ENCODE peak calls at places on chromosomes 16 and 17, in five cellular contexts. One of them, this sample, is unnamed.

GRCh38 chr17:74825952-74826713 is 33.6 kb downstream of the GRIN2C start:
- DNase-seq in lower lobe of right lung: no peak
- DNase-seq in dorsolateral prefrontal cortex: no peak
- DNase-seq in keratinocyte: no peak
- DNase-seq in body of pancreas: no peak
- DNase-seq in this sample: no peak

GRCh38 chr16:667780-668518 is at the start of gene RHOT2:
- DNase-seq in lower lobe of right lung: peak
- DNase-seq in dorsolateral prefrontal cortex: peak
- DNase-seq in keratinocyte: no peak
- DNase-seq in body of pancreas: peak
- DNase-seq in this sample: peak

GRCh38 chr17:13346081-13346533 is 255.6 kb downstream of the HS3ST3A1 start:
- DNase-seq in lower lobe of right lung: no peak
- DNase-seq in dorsolateral prefrontal cortex: no peak
- DNase-seq in keratinocyte: peak
- DNase-seq in body of pancreas: no peak
- DNase-seq in this sample: peak

GRCh38 chr17:36879599-36880255 is 57.5 kb upstream of the LHX1 start:
- DNase-seq in lower lobe of right lung: no peak
- DNase-seq in dorsolateral prefrontal cortex: no peak
- DNase-seq in keratinocyte: no peak
- DNase-seq in body of pancreas: no peak
- DNase-seq in this sample: no peak

GRCh38 chr16:85750827-85751641 is at the start of gene C16orf74:
- DNase-seq in lower lobe of right lung: peak
- DNase-seq in dorsolateral prefrontal cortex: no peak
- DNase-seq in keratinocyte: no peak
- DNase-seq in body of pancreas: peak
- DNase-seq in this sample: no peak

GRCh38 chr16:48526058-48526957 is 83.7 kb downstream of the N4BP1 start:
- DNase-seq in lower lobe of right lung: no peak
- DNase-seq in dorsolateral prefrontal cortex: no peak
- DNase-seq in keratinocyte: peak
- DNase-seq in body of pancreas: peak
- DNase-seq in this sample: no peak

GRCh38 chr17:28745777-28746473 is 2.1 kb downstream of the TRAF4 start:
- DNase-seq in lower lobe of right lung: peak
- DNase-seq in dorsolateral prefrontal cortex: no peak
- DNase-seq in keratinocyte: peak
- DNase-seq in body of pancreas: peak
- DNase-seq in this sample: no peak

GRCh38 chr16:58098207-58099096 is 30.7 kb downstream of the CFAP20 start:
- DNase-seq in lower lobe of right lung: no peak
- DNase-seq in dorsolateral prefrontal cortex: no peak
- DNase-seq in keratinocyte: no peak
- DNase-seq in body of pancreas: no peak
- DNase-seq in this sample: no peak

GRCh38 chr17:77594416-77595209 is 363.9 kb upstream of the TNRC6C start:
- DNase-seq in lower lobe of right lung: no peak
- DNase-seq in dorsolateral prefrontal cortex: no peak
- DNase-seq in keratinocyte: no peak
- DNase-seq in body of pancreas: no peak
- DNase-seq in this sample: no peak

GRCh38 chr17:17506893-17507464 is 10.8 kb upstream of the RASD1 start:
- DNase-seq in lower lobe of right lung: peak
- DNase-seq in dorsolateral prefrontal cortex: peak
- DNase-seq in keratinocyte: no peak
- DNase-seq in body of pancreas: no peak
- DNase-seq in this sample: no peak

GRCh38 chr16:88405325-88406060 is 22.7 kb downstream of the ZNF469 start:
- DNase-seq in lower lobe of right lung: no peak
- DNase-seq in dorsolateral prefrontal cortex: no peak
- DNase-seq in keratinocyte: no peak
- DNase-seq in body of pancreas: no peak
- DNase-seq in this sample: no peak

GRCh38 chr16:81480856-81481821 is 36.5 kb downstream of the CMIP start:
- DNase-seq in lower lobe of right lung: peak
- DNase-seq in dorsolateral prefrontal cortex: no peak
- DNase-seq in keratinocyte: no peak
- DNase-seq in body of pancreas: no peak
- DNase-seq in this sample: no peak

GRCh38 chr17:81428121-81428515 is 32.9 kb downstream of the BAHCC1 start:
- DNase-seq in lower lobe of right lung: no peak
- DNase-seq in dorsolateral prefrontal cortex: peak
- DNase-seq in keratinocyte: no peak
- DNase-seq in body of pancreas: no peak
- DNase-seq in this sample: no peak

GRCh38 chr16:77874347-77874746 is 86.0 kb downstream of the VAT1L start:
- DNase-seq in lower lobe of right lung: no peak
- DNase-seq in dorsolateral prefrontal cortex: no peak
- DNase-seq in keratinocyte: no peak
- DNase-seq in body of pancreas: no peak
- DNase-seq in this sample: no peak

GRCh38 chr16:89031715-89032659 is 55.0 kb upstream of the CBFA2T3 start:
- DNase-seq in lower lobe of right lung: peak
- DNase-seq in dorsolateral prefrontal cortex: no peak
- DNase-seq in keratinocyte: no peak
- DNase-seq in body of pancreas: no peak
- DNase-seq in this sample: no peak

GRCh38 chr17:40110026-40110425 is 9.6 kb upstream of the NR1D1 start:
- DNase-seq in lower lobe of right lung: no peak
- DNase-seq in dorsolateral prefrontal cortex: no peak
- DNase-seq in keratinocyte: no peak
- DNase-seq in body of pancreas: no peak
- DNase-seq in this sample: no peak

GRCh38 chr16:46658925-46659324 is 30.1 kb downstream of the VPS35 start:
- DNase-seq in lower lobe of right lung: peak
- DNase-seq in dorsolateral prefrontal cortex: no peak
- DNase-seq in keratinocyte: no peak
- DNase-seq in body of pancreas: no peak
- DNase-seq in this sample: no peak

GRCh38 chr17:65122836-65123756 is 14.1 kb upstream of the RGS9 start:
- DNase-seq in lower lobe of right lung: peak
- DNase-seq in dorsolateral prefrontal cortex: peak
- DNase-seq in keratinocyte: no peak
- DNase-seq in body of pancreas: peak
- DNase-seq in this sample: no peak

GRCh38 chr17:65117384-65118035 is 19.7 kb upstream of the RGS9 start:
- DNase-seq in lower lobe of right lung: no peak
- DNase-seq in dorsolateral prefrontal cortex: no peak
- DNase-seq in keratinocyte: no peak
- DNase-seq in body of pancreas: no peak
- DNase-seq in this sample: no peak

GRCh38 chr17:65123757-65124675 is 13.2 kb upstream of the RGS9 start:
- DNase-seq in lower lobe of right lung: no peak
- DNase-seq in dorsolateral prefrontal cortex: no peak
- DNase-seq in keratinocyte: no peak
- DNase-seq in body of pancreas: no peak
- DNase-seq in this sample: no peak

GRCh38 chr17:65121368-65121767 is 15.8 kb upstream of the RGS9 start:
- DNase-seq in lower lobe of right lung: no peak
- DNase-seq in dorsolateral prefrontal cortex: no peak
- DNase-seq in keratinocyte: no peak
- DNase-seq in body of pancreas: no peak
- DNase-seq in this sample: no peak

DNA sequence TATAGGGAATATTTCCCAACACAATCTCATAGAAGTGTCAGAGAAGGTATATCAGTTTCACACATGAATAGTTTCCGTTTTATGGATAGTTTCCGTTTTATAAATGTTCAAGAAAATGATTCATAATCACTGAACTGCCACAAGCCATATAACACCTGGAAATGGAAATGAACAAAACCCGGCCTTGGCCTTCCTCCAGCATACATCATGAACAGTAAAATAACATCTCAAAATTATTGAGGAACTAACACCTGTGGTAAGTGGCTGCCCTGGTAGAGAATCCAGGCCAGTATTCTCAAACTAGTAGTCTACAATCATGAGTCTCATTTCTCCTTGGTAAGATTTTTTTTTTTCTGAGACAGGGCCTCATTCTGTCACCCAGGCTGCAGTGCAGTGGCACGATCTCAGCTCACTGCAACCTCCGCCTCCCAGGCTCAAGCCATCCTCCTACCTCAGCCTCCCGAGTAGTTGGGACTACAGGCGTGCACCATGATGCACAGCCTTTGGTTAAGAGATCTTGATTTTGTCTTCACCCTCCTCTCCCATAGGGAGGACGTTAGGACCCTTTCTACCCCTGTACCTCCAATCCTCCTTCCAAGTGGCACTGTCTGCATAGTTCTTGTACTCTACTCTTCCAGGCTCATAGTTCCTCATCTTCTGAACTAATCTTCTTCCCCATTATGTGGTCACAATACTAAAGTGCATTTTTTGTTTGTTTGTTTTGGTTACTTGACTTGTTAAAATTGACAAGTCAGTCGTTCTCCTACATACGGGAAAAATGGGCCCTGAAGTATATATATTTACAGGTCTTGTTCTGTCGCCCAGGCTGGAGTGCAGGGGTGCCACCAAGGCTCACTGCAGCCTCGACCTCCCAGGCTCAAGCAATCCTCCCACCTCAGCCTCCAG is 15.0 kb upstream of the RGS9 start:
- DNase-seq in lower lobe of right lung: no peak
- DNase-seq in dorsolateral prefrontal cortex: no peak
- DNase-seq in keratinocyte: no peak
- DNase-seq in body of pancreas: no peak
- DNase-seq in this sample: no peak
- H3K4me3 ChIP-seq in lower lobe of right lung: peak
- H3K4me3 ChIP-seq in dorsolateral prefrontal cortex: peak
- H3K4me3 ChIP-seq in keratinocyte: no peak
- H3K4me3 ChIP-seq in body of pancreas: no peak
- H3K4me3 ChIP-seq in this sample: no peak

DNA sequence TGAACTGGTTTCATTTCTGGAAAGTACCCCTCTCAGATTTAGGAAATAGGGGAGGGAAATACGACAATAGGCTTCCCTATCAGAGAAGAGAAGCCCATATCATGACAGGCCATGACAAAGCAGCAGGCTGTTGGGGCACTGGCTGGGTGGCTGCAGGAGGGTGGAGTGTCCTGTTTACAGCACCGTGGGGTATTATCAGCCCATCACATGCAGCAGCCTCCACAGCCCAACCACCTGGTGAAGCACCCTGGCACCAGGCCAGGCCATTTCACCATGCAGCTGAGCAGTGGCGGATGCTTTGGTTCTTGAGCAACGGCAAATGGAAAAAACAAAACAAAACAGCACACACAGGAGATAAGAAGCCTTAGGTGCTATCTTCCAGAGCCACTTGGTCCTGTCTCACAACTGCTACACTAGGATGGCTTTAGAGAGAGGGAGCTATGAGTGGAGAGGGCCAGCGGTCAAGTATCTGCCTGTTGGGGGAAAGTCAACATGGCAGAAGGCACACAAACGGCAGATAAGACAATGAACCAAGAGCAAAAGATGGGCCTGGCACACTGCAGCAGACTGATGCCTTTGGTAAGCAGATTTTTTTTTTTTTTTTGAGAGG is 24.2 kb downstream of the FAM117A start:
- DNase-seq in lower lobe of right lung: peak
- DNase-seq in dorsolateral prefrontal cortex: peak
- DNase-seq in keratinocyte: no peak
- DNase-seq in body of pancreas: peak
- DNase-seq in this sample: no peak
- H3K4me3 ChIP-seq in lower lobe of right lung: peak
- H3K4me3 ChIP-seq in dorsolateral prefrontal cortex: no peak
- H3K4me3 ChIP-seq in keratinocyte: no peak
- H3K4me3 ChIP-seq in body of pancreas: no peak
- H3K4me3 ChIP-seq in this sample: no peak

DNA sequence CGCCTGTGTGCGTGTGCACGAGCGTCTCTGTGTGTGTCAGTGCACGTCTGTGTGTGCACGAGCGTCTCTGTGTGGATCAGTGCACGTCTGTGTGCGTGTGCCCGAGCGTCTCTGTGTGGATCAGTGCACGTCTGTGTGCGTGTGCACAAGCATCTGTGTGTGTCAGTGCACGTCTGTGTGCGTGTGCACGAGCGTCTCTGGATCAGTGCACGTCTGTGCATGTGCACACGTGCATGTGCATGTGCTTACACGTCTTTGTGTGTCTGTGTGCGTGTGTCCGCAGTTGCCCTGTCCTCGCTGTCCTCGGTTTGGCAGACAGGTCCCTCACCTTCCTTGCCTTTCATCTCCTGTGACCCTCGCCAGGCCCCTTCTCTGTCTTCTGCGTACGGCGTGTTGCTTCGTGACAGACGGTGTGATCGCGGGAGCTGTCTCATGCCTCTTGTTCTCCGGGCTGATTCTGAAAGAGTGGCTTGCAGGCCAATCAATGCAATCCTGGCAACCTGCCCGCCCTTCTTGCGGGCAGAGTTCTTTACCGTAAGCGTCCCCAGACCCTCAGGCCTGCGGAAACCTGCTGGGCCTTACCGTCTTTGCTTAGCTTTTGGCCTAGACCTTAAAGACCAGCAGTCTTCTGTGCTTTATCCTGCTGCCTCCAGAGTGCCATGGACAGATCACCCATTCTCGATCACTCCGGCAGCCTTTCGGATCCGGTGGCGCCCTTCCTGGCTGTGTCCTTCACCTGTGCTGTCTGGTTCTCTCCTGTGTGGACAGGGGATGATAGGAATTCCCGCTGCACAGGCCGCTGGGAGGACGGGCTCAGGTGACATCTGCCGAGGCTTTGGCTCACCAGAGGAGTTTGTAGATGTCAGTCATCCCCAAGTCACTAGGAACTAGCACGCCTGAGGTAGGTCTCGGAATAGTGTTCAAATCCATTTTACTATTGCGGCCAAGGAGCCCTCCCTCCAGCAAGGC is 18.5 kb downstream of the MLYCD start:
- DNase-seq in lower lobe of right lung: no peak
- DNase-seq in dorsolateral prefrontal cortex: no peak
- DNase-seq in keratinocyte: no peak
- DNase-seq in body of pancreas: no peak
- DNase-seq in this sample: no peak
- H3K4me3 ChIP-seq in lower lobe of right lung: no peak
- H3K4me3 ChIP-seq in dorsolateral prefrontal cortex: no peak
- H3K4me3 ChIP-seq in keratinocyte: no peak
- H3K4me3 ChIP-seq in body of pancreas: no peak
- H3K4me3 ChIP-seq in this sample: no peak

DNA sequence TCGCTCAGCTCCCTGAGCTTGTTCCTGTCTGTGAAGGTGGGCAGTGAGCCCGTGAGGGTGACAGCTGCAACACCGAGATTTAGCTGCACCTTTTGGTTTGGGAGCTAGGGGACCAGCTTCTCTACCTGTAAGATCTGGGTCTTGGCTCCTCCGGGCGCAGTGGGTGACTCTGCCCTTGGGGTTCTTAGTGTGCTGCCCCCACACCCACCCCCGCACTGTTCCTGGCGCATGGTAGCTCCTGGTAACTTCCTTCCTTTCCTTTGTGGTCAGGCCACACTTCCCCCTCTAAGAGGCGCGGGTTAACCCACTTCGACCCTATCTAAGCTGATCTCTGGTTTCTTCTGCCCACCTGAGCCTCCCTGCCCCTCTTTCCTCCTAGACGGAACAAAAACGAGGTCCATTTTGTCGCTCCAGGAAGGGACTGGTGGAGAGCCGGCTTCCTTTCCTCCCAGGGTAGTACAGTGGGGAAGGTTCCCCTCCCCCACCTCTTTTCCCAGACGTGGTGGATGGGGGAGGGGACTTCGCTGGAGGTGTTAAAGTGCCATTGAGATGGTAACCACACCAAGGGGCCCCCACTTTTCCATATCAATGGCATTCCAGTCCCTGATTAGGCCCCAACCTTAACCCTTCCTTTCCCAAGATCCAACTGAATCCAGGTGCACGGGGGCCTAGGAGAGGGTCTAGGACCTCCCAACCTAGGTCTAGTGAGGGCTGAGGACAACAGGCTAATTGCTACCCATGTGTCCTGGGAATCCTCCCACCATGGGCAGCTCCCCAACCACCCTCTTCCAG is 4.6 kb upstream of the CLDN9 start:
- DNase-seq in lower lobe of right lung: peak
- DNase-seq in dorsolateral prefrontal cortex: no peak
- DNase-seq in keratinocyte: no peak
- DNase-seq in body of pancreas: peak
- DNase-seq in this sample: no peak
- H3K4me3 ChIP-seq in lower lobe of right lung: peak
- H3K4me3 ChIP-seq in dorsolateral prefrontal cortex: no peak
- H3K4me3 ChIP-seq in keratinocyte: no peak
- H3K4me3 ChIP-seq in body of pancreas: no peak
- H3K4me3 ChIP-seq in this sample: no peak

This sample was measured in kidney epithelial cell.